ENCODE peak calls at places on chromosomes 7 and 10, in six cellular contexts. One of them, this sample, is unnamed. For H3K4me1 and H3K36me3, the result is how much of the 10 kb centered on the place peaks cover.

GRCh38 chr10:19651549-19651948 is 164.7 kb upstream of the PLXDC2 start:
- DNase-seq in tibial nerve: no peak
- DNase-seq in HepG2: no peak
- DNase-seq in mesenchymal stem cell: peak
- DNase-seq in cardiac muscle cell: no peak
- DNase-seq in Panc1: no peak
- DNase-seq in this sample: no peak

GRCh38 chr10:53140516-53140915 is 367.9 kb upstream of the MBL2 start:
- DNase-seq in tibial nerve: no peak
- DNase-seq in HepG2: no peak
- DNase-seq in mesenchymal stem cell: peak
- DNase-seq in cardiac muscle cell: no peak
- DNase-seq in Panc1: no peak
- DNase-seq in this sample: no peak

GRCh38 chr7:108570146-108570755 is 577 bp downstream of the DNAJB9 start:
- DNase-seq in tibial nerve: peak
- DNase-seq in HepG2: peak
- DNase-seq in mesenchymal stem cell: peak
- DNase-seq in cardiac muscle cell: peak
- DNase-seq in Panc1: no peak
- DNase-seq in this sample: peak

GRCh38 chr10:31669367-31669766 is 259.3 kb downstream of the ARHGAP12 start:
- DNase-seq in tibial nerve: no peak
- DNase-seq in HepG2: no peak
- DNase-seq in mesenchymal stem cell: no peak
- DNase-seq in cardiac muscle cell: no peak
- DNase-seq in Panc1: no peak
- DNase-seq in this sample: no peak

GRCh38 chr7:106704000-106704840 is 43.3 kb upstream of the CCDC71L start:
- DNase-seq in tibial nerve: no peak
- DNase-seq in HepG2: no peak
- DNase-seq in mesenchymal stem cell: no peak
- DNase-seq in cardiac muscle cell: no peak
- DNase-seq in Panc1: no peak
- DNase-seq in this sample: no peak

GRCh38 chr7:121081327-121081936 is 92.9 kb downstream of the CPED1 start:
- DNase-seq in tibial nerve: peak
- DNase-seq in HepG2: peak
- DNase-seq in mesenchymal stem cell: peak
- DNase-seq in cardiac muscle cell: peak
- DNase-seq in Panc1: peak
- DNase-seq in this sample: peak

GRCh38 chr10:116278832-116279231 is 5.8 kb upstream of the GFRA1 start:
- DNase-seq in tibial nerve: no peak
- DNase-seq in HepG2: no peak
- DNase-seq in mesenchymal stem cell: no peak
- DNase-seq in cardiac muscle cell: no peak
- DNase-seq in Panc1: no peak
- DNase-seq in this sample: no peak

GRCh38 chr10:76779163-76779820 is 858.3 kb downstream of the KCNMA1 start:
- DNase-seq in tibial nerve: no peak
- DNase-seq in HepG2: no peak
- DNase-seq in mesenchymal stem cell: peak
- DNase-seq in cardiac muscle cell: peak
- DNase-seq in Panc1: no peak
- DNase-seq in this sample: peak

GRCh38 chr7:79624336-79624735 is 170.9 kb upstream of the MAGI2 start:
- DNase-seq in tibial nerve: no peak
- DNase-seq in HepG2: no peak
- DNase-seq in mesenchymal stem cell: no peak
- DNase-seq in cardiac muscle cell: no peak
- DNase-seq in Panc1: peak
- DNase-seq in this sample: no peak

GRCh38 chr10:30352377-30352776 is 3.3 kb upstream of the MTPAP start:
- DNase-seq in tibial nerve: no peak
- DNase-seq in HepG2: no peak
- DNase-seq in mesenchymal stem cell: no peak
- DNase-seq in cardiac muscle cell: no peak
- DNase-seq in Panc1: no peak
- DNase-seq in this sample: no peak

GRCh38 chr10:11329055-11329673 is 282.3 kb downstream of the USP6NL start:
- DNase-seq in tibial nerve: no peak
- DNase-seq in HepG2: no peak
- DNase-seq in mesenchymal stem cell: no peak
- DNase-seq in cardiac muscle cell: no peak
- DNase-seq in Panc1: no peak
- DNase-seq in this sample: peak

GRCh38 chr7:91383186-91383585 is 119.0 kb downstream of the FZD1 start:
- DNase-seq in tibial nerve: no peak
- DNase-seq in HepG2: no peak
- DNase-seq in mesenchymal stem cell: no peak
- DNase-seq in cardiac muscle cell: no peak
- DNase-seq in Panc1: no peak
- DNase-seq in this sample: no peak

GRCh38 chr7:107742678-107743566 is 1.0 kb upstream of the CBLL1 start:
- DNase-seq in tibial nerve: peak
- DNase-seq in HepG2: no peak
- DNase-seq in mesenchymal stem cell: no peak
- DNase-seq in cardiac muscle cell: peak
- DNase-seq in Panc1: peak
- DNase-seq in this sample: no peak

GRCh38 chr10:104258209-104258608 is 3.5 kb downstream of the GSTO1 start:
- DNase-seq in tibial nerve: no peak
- DNase-seq in HepG2: no peak
- DNase-seq in mesenchymal stem cell: no peak
- DNase-seq in cardiac muscle cell: no peak
- DNase-seq in Panc1: no peak
- DNase-seq in this sample: no peak

GRCh38 chr7:42145539-42145938 is 91.5 kb downstream of the GLI3 start:
- DNase-seq in tibial nerve: no peak
- DNase-seq in HepG2: no peak
- DNase-seq in mesenchymal stem cell: no peak
- DNase-seq in cardiac muscle cell: no peak
- DNase-seq in Panc1: no peak
- DNase-seq in this sample: no peak

GRCh38 chr10:6227346-6227745 is 24.6 kb downstream of the PFKFB3 start:
- DNase-seq in tibial nerve: no peak
- DNase-seq in HepG2: no peak
- DNase-seq in mesenchymal stem cell: no peak
- DNase-seq in cardiac muscle cell: no peak
- DNase-seq in Panc1: no peak
- DNase-seq in this sample: no peak

GRCh38 chr7:2503056-2503941 is 16.3 kb upstream of the LFNG start:
- DNase-seq in tibial nerve: no peak
- DNase-seq in HepG2: no peak
- DNase-seq in mesenchymal stem cell: no peak
- DNase-seq in cardiac muscle cell: no peak
- DNase-seq in Panc1: no peak
- DNase-seq in this sample: no peak

GRCh38 chr10:24618401-24618800 is 105.3 kb downstream of the ARHGAP21 start:
- DNase-seq in tibial nerve: no peak
- DNase-seq in HepG2: no peak
- DNase-seq in mesenchymal stem cell: no peak
- DNase-seq in cardiac muscle cell: no peak
- DNase-seq in Panc1: no peak
- DNase-seq in this sample: no peak

GRCh38 chr10:48266528-48266927 is 8.0 kb downstream of the FRMPD2 start:
- DNase-seq in tibial nerve: no peak
- DNase-seq in HepG2: no peak
- DNase-seq in mesenchymal stem cell: no peak
- DNase-seq in cardiac muscle cell: no peak
- DNase-seq in Panc1: no peak
- DNase-seq in this sample: no peak

GRCh38 chr10:70786799-70787415 is 1.7 kb upstream of the TBATA start:
- DNase-seq in tibial nerve: no peak
- DNase-seq in HepG2: no peak
- DNase-seq in mesenchymal stem cell: peak
- DNase-seq in cardiac muscle cell: no peak
- DNase-seq in Panc1: no peak
- DNase-seq in this sample: no peak

GRCh38 chr7:16915405-16915804 is 33.6 kb upstream of the AGR3 start:
- DNase-seq in tibial nerve: no peak
- DNase-seq in HepG2: no peak
- DNase-seq in mesenchymal stem cell: peak
- DNase-seq in cardiac muscle cell: no peak
- DNase-seq in Panc1: no peak
- DNase-seq in this sample: peak

GRCh38 chr7:17304926-17305325 is 6.5 kb downstream of the AHR start:
- DNase-seq in tibial nerve: no peak
- DNase-seq in HepG2: no peak
- DNase-seq in mesenchymal stem cell: peak
- DNase-seq in cardiac muscle cell: no peak
- DNase-seq in Panc1: peak
- DNase-seq in this sample: peak

GRCh38 chr10:6089334-6090219 is 743 bp downstream of the RBM17 start:
- DNase-seq in tibial nerve: no peak
- DNase-seq in HepG2: peak
- DNase-seq in mesenchymal stem cell: peak
- DNase-seq in cardiac muscle cell: peak
- DNase-seq in Panc1: no peak
- DNase-seq in this sample: peak

DNA sequence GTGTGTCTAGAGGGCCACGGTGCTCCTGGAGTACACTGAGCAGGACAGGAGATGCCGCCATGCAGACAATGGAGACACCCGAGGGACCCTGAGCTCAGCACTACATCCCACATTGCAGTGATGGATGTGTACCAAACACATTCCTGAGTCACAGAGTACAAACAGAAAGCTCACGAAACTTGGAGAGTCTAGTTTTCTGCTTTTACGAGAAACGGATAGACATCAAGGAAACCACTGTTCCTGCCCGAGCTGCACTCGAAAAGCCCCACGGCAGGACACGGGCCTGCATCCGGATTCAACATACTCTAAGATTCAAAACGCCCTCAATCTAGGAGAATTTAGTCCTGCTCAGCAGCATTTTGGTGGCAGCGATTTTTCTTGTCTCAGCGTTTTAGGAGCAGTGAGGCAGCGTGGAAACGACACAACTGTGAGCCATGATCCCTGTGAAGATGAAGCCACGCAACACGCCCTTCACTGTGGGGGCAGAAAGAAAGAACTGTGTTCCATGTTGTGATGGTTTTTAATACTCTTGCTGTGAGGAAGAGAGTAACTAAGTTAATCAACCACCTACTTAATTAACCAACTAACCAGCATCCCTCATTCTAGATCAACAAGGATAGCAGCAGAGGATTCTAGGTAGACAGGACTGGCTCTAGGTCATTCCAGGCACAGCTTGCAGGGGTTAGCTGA is 3.2 kb downstream of the TNS3 start:
- DNase-seq in tibial nerve: no peak
- DNase-seq in HepG2: peak
- DNase-seq in mesenchymal stem cell: peak
- DNase-seq in cardiac muscle cell: no peak
- DNase-seq in Panc1: no peak
- DNase-seq in this sample: peak
- H3K4me1 ChIP-seq in tibial nerve: half or more
- H3K4me1 ChIP-seq in HepG2: half or more
- H3K4me1 ChIP-seq in mesenchymal stem cell: under half
- H3K4me1 ChIP-seq in cardiac muscle cell: under half
- H3K4me1 ChIP-seq in Panc1: half or more
- H3K4me1 ChIP-seq in this sample: half or more

GRCh38 chr7:148868378-148868674 is 15.8 kb downstream of the EZH2 start:
- DNase-seq in tibial nerve: no peak
- DNase-seq in HepG2: no peak
- DNase-seq in mesenchymal stem cell: no peak
- DNase-seq in cardiac muscle cell: no peak
- DNase-seq in Panc1: no peak
- DNase-seq in this sample: no peak
- H3K4me3 ChIP-seq in tibial nerve: no peak
- H3K4me3 ChIP-seq in HepG2: no peak
- H3K4me3 ChIP-seq in mesenchymal stem cell: no peak
- H3K4me3 ChIP-seq in cardiac muscle cell: no peak
- H3K4me3 ChIP-seq in Panc1: no peak
- H3K4me3 ChIP-seq in this sample: no peak

DNA sequence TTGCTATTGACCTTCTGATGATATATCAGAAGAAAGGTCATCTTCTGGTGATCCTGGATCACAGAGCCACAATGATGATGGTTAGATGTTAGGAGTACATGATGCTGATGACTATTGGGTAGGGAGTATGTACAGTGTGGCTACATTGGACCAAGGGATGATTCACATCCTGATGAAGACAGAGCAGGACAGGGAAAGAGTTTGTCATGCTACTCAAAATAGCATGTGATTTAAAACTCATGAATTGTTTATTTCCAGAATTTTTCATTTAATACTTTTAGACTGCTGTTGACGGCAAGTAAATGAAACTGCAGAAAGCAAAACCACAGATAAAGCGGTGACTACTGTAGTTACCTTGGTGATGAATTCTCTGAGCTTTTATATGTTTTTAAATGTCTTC is 397.3 kb downstream of the PPP1R3A start:
- DNase-seq in tibial nerve: no peak
- DNase-seq in HepG2: no peak
- DNase-seq in mesenchymal stem cell: no peak
- DNase-seq in cardiac muscle cell: no peak
- DNase-seq in Panc1: no peak
- DNase-seq in this sample: no peak
- H3K36me3 ChIP-seq in tibial nerve: under half
- H3K36me3 ChIP-seq in HepG2: under half
- H3K36me3 ChIP-seq in mesenchymal stem cell: under half
- H3K36me3 ChIP-seq in cardiac muscle cell: under half
- H3K36me3 ChIP-seq in Panc1: under half
- H3K36me3 ChIP-seq in this sample: under half

DNA sequence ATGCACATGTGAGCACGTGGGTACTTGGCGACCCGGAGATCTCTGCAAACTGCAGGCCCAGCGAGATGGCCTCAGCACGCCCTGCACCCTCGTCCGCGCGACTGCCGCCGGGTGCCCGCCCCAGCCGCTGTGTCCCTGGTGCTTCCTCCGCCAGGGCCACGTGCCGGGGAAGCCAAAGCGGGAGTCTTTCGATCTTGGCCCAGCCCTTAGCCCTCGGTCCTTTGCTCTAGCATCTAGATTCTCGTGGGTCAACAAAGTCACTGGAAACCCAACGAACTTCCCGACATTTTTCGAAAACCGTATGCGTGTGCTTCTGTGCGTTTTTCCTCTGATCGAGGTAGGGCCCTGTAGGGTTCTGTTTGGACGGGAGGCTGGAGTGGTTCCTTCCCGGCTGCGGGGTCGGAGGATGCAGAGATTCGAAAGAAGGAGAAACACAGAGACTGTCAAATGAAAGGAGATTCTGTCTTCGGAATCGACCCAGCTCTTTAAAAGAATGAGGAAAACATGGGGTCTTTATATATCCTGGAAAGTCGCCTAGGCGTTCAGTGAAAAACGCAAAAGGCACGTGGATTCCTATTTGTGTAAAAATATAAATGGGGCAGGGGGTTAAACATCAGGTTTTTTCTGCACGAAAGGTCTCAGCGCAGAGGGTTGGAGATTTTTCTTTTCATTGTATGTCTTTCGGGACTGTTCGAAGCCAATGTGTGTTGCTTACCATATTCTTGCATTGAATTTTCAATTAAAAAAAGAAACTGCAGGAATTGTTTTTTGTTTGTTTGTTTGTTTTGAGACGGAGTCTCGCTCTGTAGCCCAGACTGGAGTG is 169.5 kb downstream of the UBE2H start:
- DNase-seq in tibial nerve: no peak
- DNase-seq in HepG2: no peak
- DNase-seq in mesenchymal stem cell: no peak
- DNase-seq in cardiac muscle cell: no peak
- DNase-seq in Panc1: no peak
- DNase-seq in this sample: no peak
- H3K4me1 ChIP-seq in tibial nerve: under half
- H3K4me1 ChIP-seq in HepG2: under half
- H3K4me1 ChIP-seq in mesenchymal stem cell: under half
- H3K4me1 ChIP-seq in cardiac muscle cell: under half
- H3K4me1 ChIP-seq in Panc1: under half
- H3K4me1 ChIP-seq in this sample: under half